ENCODE peak calls at places on chromosomes 2 and 18, in eight cellular contexts. S is EL, Q is caudate nucleus, L is tibial artery, V is HS-5, X is cardiac fibroblast, J is GM06990, O is sigmoid colon. M is an unnamed sample.

GRCh38 chr2:152962446-152962845 is 244.0 kb downstream of the ARL6IP6 start:
- DNase-seq in S (no peak), Q (no peak), L (no peak), V (no peak), X (no peak), J (no peak), O (no peak), M (no peak)

GRCh38 chr2:77161009-77161408 is 361.2 kb downstream of the LRRTM4 start:
- DNase-seq in S (no peak), Q (no peak), L (no peak), V (peak; percentile 80), X (peak; percentile 2), J (no peak), O (no peak), M (no peak)

GRCh38 chr2:46034535-46034934 is 262.7 kb upstream of the EPAS1 start:
- DNase-seq in S (no peak), Q (no peak), L (no peak), V (no peak), X (peak; percentile 21), J (no peak), O (no peak), M (no peak)

GRCh38 chr2:150806336-150806735 is 318.9 kb upstream of the RND3 start:
- DNase-seq in S (no peak), Q (no peak), L (no peak), V (no peak), X (peak; percentile 56), J (no peak), O (no peak), M (no peak)

GRCh38 chr2:152222975-152223638 is 47.5 kb upstream of the STAM2 start:
- DNase-seq in S (peak; percentile 60), Q (no peak), L (peak; percentile 74), V (no peak), X (peak; percentile 96), J (no peak), O (peak; percentile 71), M (peak; percentile 32)

GRCh38 chr2:176009445-176009844 is 7.4 kb upstream of the LNPK start:
- DNase-seq in S (no peak), Q (no peak), L (no peak), V (no peak), X (no peak), J (no peak), O (no peak), M (no peak)

GRCh38 chr2:479031-479430 is 191.1 kb upstream of the ALKAL2 start:
- DNase-seq in S (no peak), Q (no peak), L (no peak), V (no peak), X (no peak), J (no peak), O (no peak), M (no peak)

GRCh38 chr2:229715895-229716507 is 1.6 kb upstream of the DNER start:
- DNase-seq in S (peak; percentile 37), Q (peak; percentile 47), L (no peak), V (no peak), X (peak; percentile 19), J (no peak), O (no peak), M (no peak)

GRCh38 chr2:173963323-173963816 is 1.8 kb downstream of the SP3 start:
- DNase-seq in S (peak; percentile 70), Q (peak; percentile 51), L (no peak), V (no peak), X (peak; percentile 78), J (no peak), O (peak; percentile 67), M (peak; percentile 48)

GRCh38 chr18:58544616-58545337 is 84.1 kb downstream of the ALPK2 start:
- DNase-seq in S (no peak), Q (no peak), L (no peak), V (no peak), X (no peak), J (peak; percentile 57), O (no peak), M (no peak)

GRCh38 chr2:69196327-69197117 is 183.5 kb downstream of the ANTXR1 start:
- DNase-seq in S (peak; percentile 88), Q (no peak), L (no peak), V (peak; percentile 94), X (peak; percentile 71), J (no peak), O (no peak), M (no peak)

GRCh38 chr2:136001147-136001546 is 15.7 kb upstream of the DARS1 start:
- DNase-seq in S (no peak), Q (no peak), L (no peak), V (no peak), X (no peak), J (no peak), O (no peak), M (no peak)